ENCODE peak calls at places on chromosomes 5 and 9, in six cellular contexts. One of them, this sample, is unnamed.

GRCh38 chr5:39476466-39477215 is 51.9 kb upstream of the DAB2 start:
- DNase-seq in fibroblast of lung: peak
- DNase-seq in astrocyte: peak
- DNase-seq in IMR-90: peak
- DNase-seq in keratinocyte: no peak
- DNase-seq in PC-9: no peak
- DNase-seq in this sample: no peak

GRCh38 chr9:11194249-11194648 is 581.4 kb upstream of the PTPRD start:
- DNase-seq in IMR-90: no peak
- DNase-seq in keratinocyte: no peak
- DNase-seq in astrocyte: no peak
- DNase-seq in PC-9: no peak
- DNase-seq in fibroblast of lung: no peak
- DNase-seq in this sample: no peak

GRCh38 chr5:75568202-75568601 is 43.1 kb upstream of the ANKDD1B start:
- DNase-seq in fibroblast of lung: no peak
- DNase-seq in PC-9: no peak
- DNase-seq in astrocyte: no peak
- DNase-seq in keratinocyte: no peak
- DNase-seq in IMR-90: no peak
- DNase-seq in this sample: no peak

GRCh38 chr9:14710804-14711203 is 11.7 kb downstream of the CER1 start:
- DNase-seq in IMR-90: peak
- DNase-seq in fibroblast of lung: peak
- DNase-seq in PC-9: no peak
- DNase-seq in keratinocyte: peak
- DNase-seq in astrocyte: peak
- DNase-seq in this sample: no peak

GRCh38 chr9:91089405-91090131 is 272.1 kb downstream of the AUH start:
- DNase-seq in fibroblast of lung: peak
- DNase-seq in astrocyte: peak
- DNase-seq in IMR-90: peak
- DNase-seq in PC-9: no peak
- DNase-seq in keratinocyte: no peak
- DNase-seq in this sample: peak

GRCh38 chr5:51384281-51384840 is 1.1 kb downstream of the ISL1 start:
- DNase-seq in PC-9: no peak
- DNase-seq in keratinocyte: no peak
- DNase-seq in IMR-90: no peak
- DNase-seq in fibroblast of lung: no peak
- DNase-seq in astrocyte: no peak
- DNase-seq in this sample: no peak

GRCh38 chr9:121743441-121744001 is 92.1 kb downstream of the DAB2IP start:
- DNase-seq in astrocyte: peak
- DNase-seq in PC-9: peak
- DNase-seq in keratinocyte: no peak
- DNase-seq in fibroblast of lung: peak
- DNase-seq in IMR-90: peak
- DNase-seq in this sample: no peak

GRCh38 chr5:43874772-43875171 is 271.8 kb downstream of the NNT start:
- DNase-seq in keratinocyte: no peak
- DNase-seq in IMR-90: peak
- DNase-seq in astrocyte: no peak
- DNase-seq in PC-9: no peak
- DNase-seq in fibroblast of lung: no peak
- DNase-seq in this sample: no peak

GRCh38 chr5:14850419-14851066 is 21.0 kb downstream of the ANKH start:
- DNase-seq in astrocyte: no peak
- DNase-seq in IMR-90: no peak
- DNase-seq in fibroblast of lung: no peak
- DNase-seq in keratinocyte: no peak
- DNase-seq in PC-9: no peak
- DNase-seq in this sample: no peak

GRCh38 chr9:129202613-129203555 is 24.8 kb upstream of the IER5L start:
- DNase-seq in keratinocyte: peak
- DNase-seq in astrocyte: peak
- DNase-seq in PC-9: peak
- DNase-seq in IMR-90: peak
- DNase-seq in fibroblast of lung: peak
- DNase-seq in this sample: peak

GRCh38 chr9:16145196-16145950 is 592.5 kb downstream of the CCDC171 start:
- DNase-seq in keratinocyte: no peak
- DNase-seq in IMR-90: peak
- DNase-seq in fibroblast of lung: peak
- DNase-seq in astrocyte: peak
- DNase-seq in PC-9: no peak
- DNase-seq in this sample: no peak

GRCh38 chr5:176361437-176362097 is at the start of gene KIAA1191:
- DNase-seq in astrocyte: peak
- DNase-seq in keratinocyte: peak
- DNase-seq in fibroblast of lung: peak
- DNase-seq in IMR-90: peak
- DNase-seq in PC-9: peak
- DNase-seq in this sample: peak

GRCh38 chr9:19976226-19976625 is 187.4 kb upstream of the SLC24A2 start:
- DNase-seq in IMR-90: no peak
- DNase-seq in astrocyte: no peak
- DNase-seq in keratinocyte: no peak
- DNase-seq in fibroblast of lung: no peak
- DNase-seq in PC-9: no peak
- DNase-seq in this sample: peak

GRCh38 chr5:101278011-101278687 is 375.1 kb upstream of the ST8SIA4 start:
- DNase-seq in PC-9: peak
- DNase-seq in IMR-90: peak
- DNase-seq in keratinocyte: no peak
- DNase-seq in fibroblast of lung: peak
- DNase-seq in astrocyte: peak
- DNase-seq in this sample: no peak

GRCh38 chr5:169631360-169631759 is 5.7 kb upstream of the DOCK2 start:
- DNase-seq in keratinocyte: no peak
- DNase-seq in PC-9: no peak
- DNase-seq in IMR-90: peak
- DNase-seq in fibroblast of lung: peak
- DNase-seq in astrocyte: peak
- DNase-seq in this sample: no peak

GRCh38 chr9:89377411-89377810 is 59.1 kb downstream of the SECISBP2 start:
- DNase-seq in fibroblast of lung: no peak
- DNase-seq in PC-9: no peak
- DNase-seq in IMR-90: no peak
- DNase-seq in keratinocyte: no peak
- DNase-seq in astrocyte: no peak
- DNase-seq in this sample: no peak

GRCh38 chr5:68949256-68949655 is 144.6 kb upstream of the SLC30A5 start:
- DNase-seq in keratinocyte: no peak
- DNase-seq in PC-9: no peak
- DNase-seq in fibroblast of lung: no peak
- DNase-seq in astrocyte: no peak
- DNase-seq in IMR-90: no peak
- DNase-seq in this sample: no peak

GRCh38 chr9:87622936-87623335 is 103.0 kb upstream of the CTSL start:
- DNase-seq in keratinocyte: no peak
- DNase-seq in IMR-90: no peak
- DNase-seq in fibroblast of lung: peak
- DNase-seq in PC-9: no peak
- DNase-seq in astrocyte: no peak
- DNase-seq in this sample: no peak

GRCh38 chr9:109821711-109822110 is 41.7 kb downstream of the PALM2AKAP2 start:
- DNase-seq in IMR-90: peak
- DNase-seq in keratinocyte: no peak
- DNase-seq in PC-9: no peak
- DNase-seq in astrocyte: peak
- DNase-seq in fibroblast of lung: peak
- DNase-seq in this sample: no peak

GRCh38 chr5:150589791-150590601 is 50.5 kb upstream of the SYNPO start:
- DNase-seq in IMR-90: peak
- DNase-seq in fibroblast of lung: no peak
- DNase-seq in PC-9: no peak
- DNase-seq in astrocyte: no peak
- DNase-seq in keratinocyte: no peak
- DNase-seq in this sample: no peak

GRCh38 chr5:41787257-41787656 is 83.0 kb downstream of the OXCT1 start:
- DNase-seq in PC-9: no peak
- DNase-seq in keratinocyte: no peak
- DNase-seq in fibroblast of lung: no peak
- DNase-seq in astrocyte: no peak
- DNase-seq in IMR-90: peak
- DNase-seq in this sample: peak

GRCh38 chr9:76433851-76434250 is 25.1 kb upstream of the GCNT1 start:
- DNase-seq in astrocyte: peak
- DNase-seq in fibroblast of lung: peak
- DNase-seq in IMR-90: peak
- DNase-seq in keratinocyte: no peak
- DNase-seq in PC-9: peak
- DNase-seq in this sample: no peak

GRCh38 chr5:172283020-172283861 is at the start of gene UBTD2:
- DNase-seq in astrocyte: peak
- DNase-seq in IMR-90: peak
- DNase-seq in keratinocyte: no peak
- DNase-seq in fibroblast of lung: peak
- DNase-seq in PC-9: peak
- DNase-seq in this sample: peak

GRCh38 chr9:107000218-107000617 is 137.3 kb downstream of the ZNF462 start:
- DNase-seq in keratinocyte: peak
- DNase-seq in PC-9: no peak
- DNase-seq in fibroblast of lung: no peak
- DNase-seq in astrocyte: no peak
- DNase-seq in IMR-90: no peak
- DNase-seq in this sample: no peak

GRCh38 chr9:25716220-25716872 is 38.1 kb upstream of the TUSC1 start:
- DNase-seq in IMR-90: peak
- DNase-seq in astrocyte: peak
- DNase-seq in fibroblast of lung: peak
- DNase-seq in PC-9: peak
- DNase-seq in keratinocyte: no peak
- DNase-seq in this sample: peak

GRCh38 chr5:5298068-5298633 is 124.3 kb upstream of the ICE1 start:
- DNase-seq in keratinocyte: no peak
- DNase-seq in IMR-90: no peak
- DNase-seq in fibroblast of lung: no peak
- DNase-seq in astrocyte: no peak
- DNase-seq in PC-9: no peak
- DNase-seq in this sample: no peak

GRCh38 chr9:72858089-72858912 is 94.6 kb downstream of the ALDH1A1 start:
- DNase-seq in IMR-90: no peak
- DNase-seq in keratinocyte: no peak
- DNase-seq in astrocyte: no peak
- DNase-seq in PC-9: peak
- DNase-seq in fibroblast of lung: peak
- DNase-seq in this sample: no peak

GRCh38 chr9:72857632-72858011 is 95.2 kb downstream of the ALDH1A1 start:
- DNase-seq in fibroblast of lung: no peak
- DNase-seq in IMR-90: no peak
- DNase-seq in keratinocyte: no peak
- DNase-seq in PC-9: no peak
- DNase-seq in astrocyte: no peak
- DNase-seq in this sample: no peak

GRCh38 chr9:72864327-72864726 is 88.5 kb downstream of the ALDH1A1 start:
- DNase-seq in PC-9: no peak
- DNase-seq in fibroblast of lung: no peak
- DNase-seq in IMR-90: no peak
- DNase-seq in keratinocyte: no peak
- DNase-seq in astrocyte: no peak
- DNase-seq in this sample: no peak

GRCh38 chr9:72863456-72864094 is 89.3 kb downstream of the ALDH1A1 start:
- DNase-seq in fibroblast of lung: peak
- DNase-seq in PC-9: no peak
- DNase-seq in keratinocyte: no peak
- DNase-seq in astrocyte: peak
- DNase-seq in IMR-90: no peak
- DNase-seq in this sample: no peak
- H2AFZ ChIP-seq in fibroblast of lung: no peak
- H2AFZ ChIP-seq in PC-9: peak
- H2AFZ ChIP-seq in keratinocyte: no peak
- H2AFZ ChIP-seq in astrocyte: no peak
- H2AFZ ChIP-seq in IMR-90: no peak
- H2AFZ ChIP-seq in this sample: no peak

GRCh38 chr9:70888471-70888870 is 232.9 kb downstream of the TRPM3 start:
- DNase-seq in IMR-90: no peak
- DNase-seq in keratinocyte: no peak
- DNase-seq in PC-9: no peak
- DNase-seq in astrocyte: no peak
- DNase-seq in fibroblast of lung: no peak
- DNase-seq in this sample: no peak

GRCh38 chr9:70881321-70881720 is 240.1 kb downstream of the TRPM3 start:
- DNase-seq in keratinocyte: no peak
- DNase-seq in astrocyte: no peak
- DNase-seq in PC-9: no peak
- DNase-seq in IMR-90: no peak
- DNase-seq in fibroblast of lung: no peak
- DNase-seq in this sample: no peak

GRCh38 chr9:70884276-70884675 is 237.1 kb downstream of the TRPM3 start:
- DNase-seq in astrocyte: no peak
- DNase-seq in keratinocyte: no peak
- DNase-seq in PC-9: no peak
- DNase-seq in fibroblast of lung: no peak
- DNase-seq in IMR-90: no peak
- DNase-seq in this sample: no peak

GRCh38 chr9:70880523-70880922 is 240.9 kb downstream of the TRPM3 start:
- DNase-seq in PC-9: no peak
- DNase-seq in IMR-90: no peak
- DNase-seq in astrocyte: no peak
- DNase-seq in keratinocyte: no peak
- DNase-seq in fibroblast of lung: no peak
- DNase-seq in this sample: no peak

DNA sequence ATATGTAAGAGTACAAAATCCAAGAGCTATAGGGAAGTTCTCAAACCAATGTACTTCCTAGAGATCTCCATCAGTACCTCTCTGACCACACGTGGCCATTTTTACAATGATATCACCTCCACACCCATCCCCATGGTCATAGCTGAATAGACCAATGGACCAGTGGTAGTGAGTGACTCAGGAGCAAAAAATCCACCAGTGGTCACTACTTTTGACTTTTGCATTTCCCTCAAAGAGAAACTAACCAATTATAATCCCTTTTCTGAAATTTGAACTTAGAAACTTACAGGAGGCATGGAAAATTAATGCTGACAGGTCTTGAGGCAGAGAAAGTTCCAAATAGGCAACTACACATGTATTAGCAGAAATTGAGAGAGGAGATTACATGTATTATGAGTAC is 238.4 kb downstream of the TRPM3 start:
- DNase-seq in fibroblast of lung: peak
- DNase-seq in IMR-90: peak
- DNase-seq in keratinocyte: no peak
- DNase-seq in astrocyte: peak
- DNase-seq in PC-9: no peak
- DNase-seq in this sample: no peak
- TF ChIP-seq CTCF in fibroblast of lung: no peak
- TF ChIP-seq CTCF in IMR-90: no peak
- TF ChIP-seq CTCF in keratinocyte: no peak
- TF ChIP-seq CTCF in astrocyte: no peak
- TF ChIP-seq CTCF in PC-9: no peak
- TF ChIP-seq CTCF in this sample: no peak

GRCh38 chr5:139925650-139926640 is 117.2 kb downstream of the NRG2 start:
- DNase-seq in fibroblast of lung: no peak
- DNase-seq in PC-9: no peak
- DNase-seq in keratinocyte: no peak
- DNase-seq in astrocyte: no peak
- DNase-seq in IMR-90: no peak
- DNase-seq in this sample: no peak
- H3K4me3 ChIP-seq in fibroblast of lung: no peak
- H3K4me3 ChIP-seq in PC-9: no peak
- H3K4me3 ChIP-seq in keratinocyte: no peak
- H3K4me3 ChIP-seq in astrocyte: no peak
- H3K4me3 ChIP-seq in IMR-90: no peak
- H3K4me3 ChIP-seq in this sample: no peak

GRCh38 chr5:112574566-112574965 is 155.5 kb upstream of the EPB41L4A start:
- DNase-seq in PC-9: no peak
- DNase-seq in keratinocyte: no peak
- DNase-seq in astrocyte: no peak
- DNase-seq in IMR-90: no peak
- DNase-seq in fibroblast of lung: no peak
- DNase-seq in this sample: no peak
- H2AFZ ChIP-seq in PC-9: no peak
- H2AFZ ChIP-seq in keratinocyte: no peak
- H2AFZ ChIP-seq in astrocyte: no peak
- H2AFZ ChIP-seq in IMR-90: no peak
- H2AFZ ChIP-seq in fibroblast of lung: no peak
- H2AFZ ChIP-seq in this sample: no peak

This sample was measured in OCI-LY7.